ENCODE peak calls at places on chromosomes 1 and 21, in eight cellular contexts. One of them, this sample, is unnamed.

GRCh38 chr1:203564024-203564423 is 62.6 kb upstream of the ATP2B4 start:
- DNase-seq in T-helper 2 cell: no peak
- DNase-seq in GDM1: no peak
- DNase-seq in dorsolateral prefrontal cortex: no peak
- DNase-seq in cardiac fibroblast: peak
- DNase-seq in suprapubic skin: no peak
- DNase-seq in effector memory CD8-positive, alpha-beta T cell: no peak
- DNase-seq in GM23338: no peak
- DNase-seq in this sample: peak

GRCh38 chr21:44494956-44495355 is 39.6 kb downstream of the LRRC3 start:
- DNase-seq in dorsolateral prefrontal cortex: no peak
- DNase-seq in cardiac fibroblast: no peak
- DNase-seq in T-helper 2 cell: no peak
- DNase-seq in GDM1: no peak
- DNase-seq in effector memory CD8-positive, alpha-beta T cell: no peak
- DNase-seq in GM23338: no peak
- DNase-seq in suprapubic skin: no peak
- DNase-seq in this sample: no peak

GRCh38 chr1:155379180-155379876 is 58.6 kb downstream of the RUSC1 start:
- DNase-seq in T-helper 2 cell: no peak
- DNase-seq in dorsolateral prefrontal cortex: no peak
- DNase-seq in GM23338: peak
- DNase-seq in effector memory CD8-positive, alpha-beta T cell: no peak
- DNase-seq in GDM1: no peak
- DNase-seq in suprapubic skin: no peak
- DNase-seq in cardiac fibroblast: peak
- DNase-seq in this sample: peak

GRCh38 chr1:23431431-23431830 is 6.9 kb upstream of the TCEA3 start:
- DNase-seq in T-helper 2 cell: no peak
- DNase-seq in suprapubic skin: no peak
- DNase-seq in GM23338: no peak
- DNase-seq in dorsolateral prefrontal cortex: no peak
- DNase-seq in effector memory CD8-positive, alpha-beta T cell: no peak
- DNase-seq in GDM1: no peak
- DNase-seq in cardiac fibroblast: no peak
- DNase-seq in this sample: no peak

GRCh38 chr21:40016234-40016633 is 149.0 kb downstream of the PCP4 start:
- DNase-seq in GDM1: no peak
- DNase-seq in GM23338: no peak
- DNase-seq in cardiac fibroblast: no peak
- DNase-seq in suprapubic skin: no peak
- DNase-seq in T-helper 2 cell: no peak
- DNase-seq in dorsolateral prefrontal cortex: no peak
- DNase-seq in effector memory CD8-positive, alpha-beta T cell: no peak
- DNase-seq in this sample: no peak

GRCh38 chr1:28893403-28894102 is 20.8 kb upstream of the EPB41 start:
- DNase-seq in T-helper 2 cell: no peak
- DNase-seq in GDM1: no peak
- DNase-seq in effector memory CD8-positive, alpha-beta T cell: peak
- DNase-seq in cardiac fibroblast: peak
- DNase-seq in suprapubic skin: no peak
- DNase-seq in dorsolateral prefrontal cortex: no peak
- DNase-seq in GM23338: peak
- DNase-seq in this sample: peak

GRCh38 chr1:235442788-235443429 is 61.3 kb downstream of the B3GALNT2 start:
- DNase-seq in suprapubic skin: no peak
- DNase-seq in GDM1: no peak
- DNase-seq in dorsolateral prefrontal cortex: no peak
- DNase-seq in effector memory CD8-positive, alpha-beta T cell: no peak
- DNase-seq in T-helper 2 cell: no peak
- DNase-seq in cardiac fibroblast: peak
- DNase-seq in GM23338: no peak
- DNase-seq in this sample: peak

GRCh38 chr1:208240698-208241355 is 3.4 kb downstream of the PLXNA2 start:
- DNase-seq in T-helper 2 cell: no peak
- DNase-seq in GM23338: no peak
- DNase-seq in dorsolateral prefrontal cortex: no peak
- DNase-seq in cardiac fibroblast: no peak
- DNase-seq in GDM1: no peak
- DNase-seq in suprapubic skin: no peak
- DNase-seq in effector memory CD8-positive, alpha-beta T cell: no peak
- DNase-seq in this sample: no peak

GRCh38 chr21:38027901-38028300 is 111.6 kb upstream of the KCNJ6 start:
- DNase-seq in cardiac fibroblast: peak
- DNase-seq in GDM1: no peak
- DNase-seq in suprapubic skin: no peak
- DNase-seq in GM23338: no peak
- DNase-seq in effector memory CD8-positive, alpha-beta T cell: no peak
- DNase-seq in dorsolateral prefrontal cortex: no peak
- DNase-seq in T-helper 2 cell: no peak
- DNase-seq in this sample: peak

GRCh38 chr1:247456914-247457638 is 828 bp downstream of the OR2B11 start:
- DNase-seq in effector memory CD8-positive, alpha-beta T cell: no peak
- DNase-seq in GM23338: no peak
- DNase-seq in T-helper 2 cell: no peak
- DNase-seq in cardiac fibroblast: no peak
- DNase-seq in suprapubic skin: no peak
- DNase-seq in GDM1: no peak
- DNase-seq in dorsolateral prefrontal cortex: peak
- DNase-seq in this sample: no peak

GRCh38 chr1:69711159-69711930 is 143.6 kb downstream of the LRRC7 start:
- DNase-seq in effector memory CD8-positive, alpha-beta T cell: no peak
- DNase-seq in GM23338: no peak
- DNase-seq in cardiac fibroblast: peak
- DNase-seq in dorsolateral prefrontal cortex: no peak
- DNase-seq in suprapubic skin: no peak
- DNase-seq in GDM1: no peak
- DNase-seq in T-helper 2 cell: no peak
- DNase-seq in this sample: peak

GRCh38 chr1:1110561-1110971 is 5.3 kb downstream of the C1orf159 start:
- DNase-seq in T-helper 2 cell: no peak
- DNase-seq in cardiac fibroblast: no peak
- DNase-seq in effector memory CD8-positive, alpha-beta T cell: no peak
- DNase-seq in suprapubic skin: no peak
- DNase-seq in dorsolateral prefrontal cortex: peak
- DNase-seq in GM23338: no peak
- DNase-seq in GDM1: no peak
- DNase-seq in this sample: no peak

GRCh38 chr1:87902830-87903614 is 574.3 kb downstream of the LMO4 start:
- DNase-seq in suprapubic skin: no peak
- DNase-seq in T-helper 2 cell: no peak
- DNase-seq in GM23338: no peak
- DNase-seq in cardiac fibroblast: peak
- DNase-seq in GDM1: peak
- DNase-seq in effector memory CD8-positive, alpha-beta T cell: no peak
- DNase-seq in dorsolateral prefrontal cortex: no peak
- DNase-seq in this sample: no peak

GRCh38 chr1:54883349-54884102 is 3.5 kb downstream of the DHCR24 start:
- DNase-seq in GDM1: no peak
- DNase-seq in GM23338: no peak
- DNase-seq in suprapubic skin: no peak
- DNase-seq in T-helper 2 cell: no peak
- DNase-seq in dorsolateral prefrontal cortex: no peak
- DNase-seq in effector memory CD8-positive, alpha-beta T cell: no peak
- DNase-seq in cardiac fibroblast: peak
- DNase-seq in this sample: no peak

GRCh38 chr1:51684776-51685175 is 67.9 kb downstream of the OSBPL9 start:
- DNase-seq in GM23338: no peak
- DNase-seq in T-helper 2 cell: no peak
- DNase-seq in dorsolateral prefrontal cortex: no peak
- DNase-seq in cardiac fibroblast: no peak
- DNase-seq in effector memory CD8-positive, alpha-beta T cell: no peak
- DNase-seq in suprapubic skin: no peak
- DNase-seq in GDM1: no peak
- DNase-seq in this sample: no peak

GRCh38 chr1:46184920-46185658 is 8.8 kb upstream of the P3R3URF start:
- DNase-seq in effector memory CD8-positive, alpha-beta T cell: no peak
- DNase-seq in cardiac fibroblast: no peak
- DNase-seq in dorsolateral prefrontal cortex: no peak
- DNase-seq in suprapubic skin: no peak
- DNase-seq in GM23338: no peak
- DNase-seq in GDM1: no peak
- DNase-seq in T-helper 2 cell: no peak
- DNase-seq in this sample: no peak

GRCh38 chr1:1929102-1929638 is 10.1 kb upstream of the TMEM52 start:
- DNase-seq in effector memory CD8-positive, alpha-beta T cell: no peak
- DNase-seq in GDM1: no peak
- DNase-seq in cardiac fibroblast: no peak
- DNase-seq in GM23338: no peak
- DNase-seq in suprapubic skin: no peak
- DNase-seq in T-helper 2 cell: no peak
- DNase-seq in dorsolateral prefrontal cortex: no peak
- DNase-seq in this sample: no peak

GRCh38 chr1:1483714-1484113 is 12.1 kb downstream of the ATAD3B start:
- DNase-seq in dorsolateral prefrontal cortex: no peak
- DNase-seq in T-helper 2 cell: no peak
- DNase-seq in GDM1: no peak
- DNase-seq in GM23338: no peak
- DNase-seq in cardiac fibroblast: no peak
- DNase-seq in suprapubic skin: no peak
- DNase-seq in effector memory CD8-positive, alpha-beta T cell: no peak
- DNase-seq in this sample: peak

GRCh38 chr1:51666463-51666862 is 49.6 kb downstream of the OSBPL9 start:
- DNase-seq in effector memory CD8-positive, alpha-beta T cell: no peak
- DNase-seq in GM23338: no peak
- DNase-seq in GDM1: no peak
- DNase-seq in dorsolateral prefrontal cortex: no peak
- DNase-seq in suprapubic skin: no peak
- DNase-seq in cardiac fibroblast: peak
- DNase-seq in T-helper 2 cell: no peak
- DNase-seq in this sample: peak

GRCh38 chr1:81044708-81045107 is 756.0 kb upstream of the ADGRL2 start:
- DNase-seq in cardiac fibroblast: peak
- DNase-seq in suprapubic skin: no peak
- DNase-seq in GM23338: no peak
- DNase-seq in effector memory CD8-positive, alpha-beta T cell: no peak
- DNase-seq in T-helper 2 cell: no peak
- DNase-seq in dorsolateral prefrontal cortex: no peak
- DNase-seq in GDM1: no peak
- DNase-seq in this sample: no peak

GRCh38 chr1:69305621-69306020 is 262.1 kb upstream of the LRRC7 start:
- DNase-seq in GDM1: no peak
- DNase-seq in suprapubic skin: no peak
- DNase-seq in dorsolateral prefrontal cortex: no peak
- DNase-seq in effector memory CD8-positive, alpha-beta T cell: no peak
- DNase-seq in GM23338: peak
- DNase-seq in T-helper 2 cell: no peak
- DNase-seq in cardiac fibroblast: no peak
- DNase-seq in this sample: no peak

GRCh38 chr1:76950306-76950705 is 83.0 kb downstream of the ST6GALNAC5 start:
- DNase-seq in effector memory CD8-positive, alpha-beta T cell: no peak
- DNase-seq in cardiac fibroblast: no peak
- DNase-seq in T-helper 2 cell: no peak
- DNase-seq in dorsolateral prefrontal cortex: no peak
- DNase-seq in suprapubic skin: no peak
- DNase-seq in GM23338: no peak
- DNase-seq in GDM1: no peak
- DNase-seq in this sample: no peak

GRCh38 chr1:20089328-20090077 is 19.5 kb downstream of the PLA2G5 start:
- DNase-seq in GM23338: peak
- DNase-seq in GDM1: no peak
- DNase-seq in dorsolateral prefrontal cortex: no peak
- DNase-seq in effector memory CD8-positive, alpha-beta T cell: no peak
- DNase-seq in cardiac fibroblast: no peak
- DNase-seq in suprapubic skin: no peak
- DNase-seq in T-helper 2 cell: no peak
- DNase-seq in this sample: no peak

GRCh38 chr1:51415963-51416362 is 85.6 kb upstream of the TTC39A start:
- DNase-seq in cardiac fibroblast: no peak
- DNase-seq in suprapubic skin: no peak
- DNase-seq in GDM1: no peak
- DNase-seq in T-helper 2 cell: no peak
- DNase-seq in dorsolateral prefrontal cortex: no peak
- DNase-seq in effector memory CD8-positive, alpha-beta T cell: no peak
- DNase-seq in GM23338: no peak
- DNase-seq in this sample: no peak

GRCh38 chr1:26112407-26112775 is 767 bp downstream of the PDIK1L start:
- DNase-seq in dorsolateral prefrontal cortex: no peak
- DNase-seq in suprapubic skin: no peak
- DNase-seq in cardiac fibroblast: no peak
- DNase-seq in effector memory CD8-positive, alpha-beta T cell: no peak
- DNase-seq in T-helper 2 cell: no peak
- DNase-seq in GM23338: no peak
- DNase-seq in GDM1: no peak
- DNase-seq in this sample: no peak

GRCh38 chr1:204513117-204513716 is 3.0 kb upstream of the MDM4 start:
- DNase-seq in GM23338: no peak
- DNase-seq in T-helper 2 cell: peak
- DNase-seq in suprapubic skin: no peak
- DNase-seq in cardiac fibroblast: no peak
- DNase-seq in dorsolateral prefrontal cortex: no peak
- DNase-seq in effector memory CD8-positive, alpha-beta T cell: peak
- DNase-seq in GDM1: peak
- DNase-seq in this sample: no peak

GRCh38 chr21:36741506-36741905 is 42.6 kb downstream of the SIM2 start:
- DNase-seq in GM23338: no peak
- DNase-seq in T-helper 2 cell: no peak
- DNase-seq in GDM1: no peak
- DNase-seq in suprapubic skin: no peak
- DNase-seq in effector memory CD8-positive, alpha-beta T cell: no peak
- DNase-seq in dorsolateral prefrontal cortex: peak
- DNase-seq in cardiac fibroblast: no peak
- DNase-seq in this sample: no peak

GRCh38 chr1:43687301-43688108 is 19.8 kb upstream of the ST3GAL3 start:
- DNase-seq in suprapubic skin: no peak
- DNase-seq in GM23338: no peak
- DNase-seq in T-helper 2 cell: no peak
- DNase-seq in dorsolateral prefrontal cortex: no peak
- DNase-seq in cardiac fibroblast: peak
- DNase-seq in effector memory CD8-positive, alpha-beta T cell: no peak
- DNase-seq in GDM1: no peak
- DNase-seq in this sample: no peak

GRCh38 chr1:41381691-41382530 is 20.7 kb downstream of the FOXO6 start:
- DNase-seq in effector memory CD8-positive, alpha-beta T cell: peak
- DNase-seq in suprapubic skin: no peak
- DNase-seq in cardiac fibroblast: peak
- DNase-seq in dorsolateral prefrontal cortex: no peak
- DNase-seq in GM23338: peak
- DNase-seq in T-helper 2 cell: no peak
- DNase-seq in GDM1: no peak
- DNase-seq in this sample: peak

GRCh38 chr1:44390277-44390676 is 14.8 kb upstream of the RNF220 start:
- DNase-seq in GDM1: no peak
- DNase-seq in GM23338: no peak
- DNase-seq in effector memory CD8-positive, alpha-beta T cell: no peak
- DNase-seq in dorsolateral prefrontal cortex: no peak
- DNase-seq in suprapubic skin: no peak
- DNase-seq in T-helper 2 cell: no peak
- DNase-seq in cardiac fibroblast: peak
- DNase-seq in this sample: no peak

GRCh38 chr1:27605796-27606707 is 2.1 kb upstream of the AHDC1 start:
- DNase-seq in GM23338: peak
- DNase-seq in cardiac fibroblast: peak
- DNase-seq in suprapubic skin: no peak
- DNase-seq in dorsolateral prefrontal cortex: peak
- DNase-seq in effector memory CD8-positive, alpha-beta T cell: peak
- DNase-seq in T-helper 2 cell: peak
- DNase-seq in GDM1: peak
- DNase-seq in this sample: peak

GRCh38 chr1:65955071-65955470 is 162.4 kb downstream of the PDE4B start:
- DNase-seq in effector memory CD8-positive, alpha-beta T cell: no peak
- DNase-seq in GM23338: no peak
- DNase-seq in T-helper 2 cell: no peak
- DNase-seq in GDM1: no peak
- DNase-seq in cardiac fibroblast: no peak
- DNase-seq in dorsolateral prefrontal cortex: no peak
- DNase-seq in suprapubic skin: no peak
- DNase-seq in this sample: no peak

This sample was measured in osteoblast.